ENCODE peak calls at places on chromosomes 2 and 18, in four cellular contexts. T is brain microvascular endothelial cell; G is CD4-positive, CD25-positive, alpha-beta regulatory T cell; P is stimulated activated CD8-positive, alpha-beta memory T cell treated with anti-CD3 and anti-CD28 coated beads, Interleukin-15, amount 100 ng/mL, for 24 hours. X is an unnamed sample.

GRCh38 chr2:154832711-154833110 is 134.2 kb downstream of the KCNJ3 start:
- DNase-seq in T (no peak), P (no peak), G (no peak), X (no peak)

GRCh38 chr2:109435866-109436634 is 177.7 kb downstream of the SEPTIN10 start:
- DNase-seq in T (peak; percentile 48), G (no peak), P (no peak), X (peak; percentile 77)

GRCh38 chr2:168118733-168119518 is 128.5 kb downstream of the STK39 start:
- DNase-seq in T (peak; percentile 82), P (no peak), G (peak; percentile 48), X (no peak)

GRCh38 chr2:111160758-111161157 is 40.0 kb downstream of the BCL2L11 start:
- DNase-seq in T (peak; percentile 86), P (no peak), G (no peak), X (peak; percentile 84)

GRCh38 chr2:43343573-43344304 is 117.3 kb upstream of the ZFP36L2 start:
- DNase-seq in P (no peak), T (peak; percentile 92), G (no peak), X (peak; percentile 64)

GRCh38 chr2:188678921-188679320 is 295.3 kb upstream of the COL3A1 start:
- DNase-seq in T (peak; percentile 47), P (no peak), G (no peak), X (no peak)

GRCh38 chr2:200741468-200742202 is 70.1 kb upstream of the BZW1 start:
- DNase-seq in P (no peak), G (no peak), T (no peak), X (no peak)

GRCh38 chr18:60987963-60988362 is 345.3 kb upstream of the CDH20 start:
- DNase-seq in T (peak; percentile 68), G (no peak), P (no peak), X (no peak)

GRCh38 chr2:170006592-170007327 is 171.2 kb upstream of the MYO3B start:
- DNase-seq in G (no peak), P (no peak), T (no peak), X (no peak)

GRCh38 chr2:213148572-213149331 is 2.7 kb downstream of the IKZF2 start:
- DNase-seq in P (no peak), T (no peak), G (no peak), X (no peak)

GRCh38 chr2:99710720-99711612 is 221.1 kb upstream of the REV1 start:
- DNase-seq in T (no peak), P (no peak), G (no peak), X (no peak)

GRCh38 chr2:37644191-37644590 is 27.3 kb downstream of the CDC42EP3 start:
- DNase-seq in G (no peak), P (no peak), T (no peak), X (no peak)

GRCh38 chr18:731185-731584 is 18.8 kb upstream of the ENOSF1 start:
- DNase-seq in G (no peak), T (no peak), P (no peak), X (no peak)

GRCh38 chr2:9745153-9745899 is 97.9 kb upstream of the TAF1B start:
- DNase-seq in G (no peak), P (no peak), T (no peak), X (no peak)

GRCh38 chr2:239318790-239319189 is 82.0 kb downstream of the HDAC4 start:
- DNase-seq in T (no peak), P (no peak), G (no peak), X (no peak)

X was measured in hepatic stellate cell.